ENCODE peak calls at places on chromosomes 16 and 17, in six cellular contexts. One of them, this sample, is unnamed.

GRCh38 chr17:43018008-43018853 is 4.0 kb downstream of the VAT1 start:
- DNase-seq in stimulated activated CD8-positive, alpha-beta memory T cell treated with anti-CD3 and anti-CD28 coated beads, Interleukin-7, amount 100 ng/mL, for 24 hours: no peak
- DNase-seq in HAP-1: peak
- DNase-seq in non-pigmented ciliary epithelial cell: no peak
- DNase-seq in GM12892: no peak
- DNase-seq in left ventricle myocardium superior: no peak
- DNase-seq in this sample: no peak

GRCh38 chr16:68426355-68426652 is 22.0 kb downstream of the SMPD3 start:
- DNase-seq in HAP-1: no peak
- DNase-seq in GM12892: no peak
- DNase-seq in non-pigmented ciliary epithelial cell: no peak
- DNase-seq in left ventricle myocardium superior: no peak
- DNase-seq in stimulated activated CD8-positive, alpha-beta memory T cell treated with anti-CD3 and anti-CD28 coated beads, Interleukin-7, amount 100 ng/mL, for 24 hours: no peak
- DNase-seq in this sample: no peak

GRCh38 chr16:19130852-19131808 is 17.4 kb downstream of the ITPRIPL2 start:
- DNase-seq in stimulated activated CD8-positive, alpha-beta memory T cell treated with anti-CD3 and anti-CD28 coated beads, Interleukin-7, amount 100 ng/mL, for 24 hours: no peak
- DNase-seq in left ventricle myocardium superior: peak
- DNase-seq in non-pigmented ciliary epithelial cell: no peak
- DNase-seq in HAP-1: no peak
- DNase-seq in GM12892: no peak
- DNase-seq in this sample: no peak

GRCh38 chr17:67982034-67982640 is 14.1 kb downstream of the C17orf58 start:
- DNase-seq in stimulated activated CD8-positive, alpha-beta memory T cell treated with anti-CD3 and anti-CD28 coated beads, Interleukin-7, amount 100 ng/mL, for 24 hours: no peak
- DNase-seq in HAP-1: no peak
- DNase-seq in GM12892: no peak
- DNase-seq in non-pigmented ciliary epithelial cell: no peak
- DNase-seq in left ventricle myocardium superior: no peak
- DNase-seq in this sample: no peak

GRCh38 chr17:72984145-72984924 is 108.2 kb downstream of the SLC39A11 start:
- DNase-seq in GM12892: no peak
- DNase-seq in left ventricle myocardium superior: no peak
- DNase-seq in non-pigmented ciliary epithelial cell: peak
- DNase-seq in stimulated activated CD8-positive, alpha-beta memory T cell treated with anti-CD3 and anti-CD28 coated beads, Interleukin-7, amount 100 ng/mL, for 24 hours: no peak
- DNase-seq in HAP-1: no peak
- DNase-seq in this sample: no peak

GRCh38 chr17:42141382-42141781 is 13.4 kb downstream of the RAB5C start:
- DNase-seq in stimulated activated CD8-positive, alpha-beta memory T cell treated with anti-CD3 and anti-CD28 coated beads, Interleukin-7, amount 100 ng/mL, for 24 hours: no peak
- DNase-seq in non-pigmented ciliary epithelial cell: no peak
- DNase-seq in left ventricle myocardium superior: no peak
- DNase-seq in GM12892: no peak
- DNase-seq in HAP-1: no peak
- DNase-seq in this sample: no peak

GRCh38 chr16:2194852-2195315 is 1.5 kb downstream of the CASKIN1 start:
- DNase-seq in HAP-1: peak
- DNase-seq in non-pigmented ciliary epithelial cell: no peak
- DNase-seq in left ventricle myocardium superior: no peak
- DNase-seq in stimulated activated CD8-positive, alpha-beta memory T cell treated with anti-CD3 and anti-CD28 coated beads, Interleukin-7, amount 100 ng/mL, for 24 hours: no peak
- DNase-seq in GM12892: peak
- DNase-seq in this sample: peak

GRCh38 chr17:78973196-78973595 is 6.5 kb downstream of the LGALS3BP start:
- DNase-seq in left ventricle myocardium superior: peak
- DNase-seq in GM12892: no peak
- DNase-seq in stimulated activated CD8-positive, alpha-beta memory T cell treated with anti-CD3 and anti-CD28 coated beads, Interleukin-7, amount 100 ng/mL, for 24 hours: no peak
- DNase-seq in HAP-1: peak
- DNase-seq in non-pigmented ciliary epithelial cell: no peak
- DNase-seq in this sample: no peak

GRCh38 chr17:15361151-15361550 is 19.8 kb upstream of the TEKT3 start:
- DNase-seq in stimulated activated CD8-positive, alpha-beta memory T cell treated with anti-CD3 and anti-CD28 coated beads, Interleukin-7, amount 100 ng/mL, for 24 hours: no peak
- DNase-seq in non-pigmented ciliary epithelial cell: no peak
- DNase-seq in GM12892: no peak
- DNase-seq in left ventricle myocardium superior: no peak
- DNase-seq in HAP-1: no peak
- DNase-seq in this sample: no peak

GRCh38 chr17:6554871-6555330 is 1.5 kb downstream of the PITPNM3 start:
- DNase-seq in left ventricle myocardium superior: no peak
- DNase-seq in GM12892: no peak
- DNase-seq in HAP-1: no peak
- DNase-seq in non-pigmented ciliary epithelial cell: no peak
- DNase-seq in stimulated activated CD8-positive, alpha-beta memory T cell treated with anti-CD3 and anti-CD28 coated beads, Interleukin-7, amount 100 ng/mL, for 24 hours: no peak
- DNase-seq in this sample: no peak

GRCh38 chr17:5888811-5889210 is 181.4 kb upstream of the WSCD1 start:
- DNase-seq in left ventricle myocardium superior: no peak
- DNase-seq in non-pigmented ciliary epithelial cell: peak
- DNase-seq in GM12892: no peak
- DNase-seq in HAP-1: no peak
- DNase-seq in stimulated activated CD8-positive, alpha-beta memory T cell treated with anti-CD3 and anti-CD28 coated beads, Interleukin-7, amount 100 ng/mL, for 24 hours: no peak
- DNase-seq in this sample: no peak

GRCh38 chr16:15790458-15790857 is 66.4 kb downstream of the MYH11 start:
- DNase-seq in non-pigmented ciliary epithelial cell: no peak
- DNase-seq in HAP-1: no peak
- DNase-seq in left ventricle myocardium superior: no peak
- DNase-seq in stimulated activated CD8-positive, alpha-beta memory T cell treated with anti-CD3 and anti-CD28 coated beads, Interleukin-7, amount 100 ng/mL, for 24 hours: no peak
- DNase-seq in GM12892: no peak
- DNase-seq in this sample: no peak

GRCh38 chr16:56938664-56939513 is 6.9 kb downstream of the HERPUD1 start:
- DNase-seq in non-pigmented ciliary epithelial cell: no peak
- DNase-seq in GM12892: no peak
- DNase-seq in HAP-1: no peak
- DNase-seq in stimulated activated CD8-positive, alpha-beta memory T cell treated with anti-CD3 and anti-CD28 coated beads, Interleukin-7, amount 100 ng/mL, for 24 hours: no peak
- DNase-seq in left ventricle myocardium superior: no peak
- DNase-seq in this sample: no peak

GRCh38 chr17:12089809-12090384 is 69.2 kb downstream of the MAP2K4 start:
- DNase-seq in HAP-1: no peak
- DNase-seq in left ventricle myocardium superior: no peak
- DNase-seq in non-pigmented ciliary epithelial cell: peak
- DNase-seq in stimulated activated CD8-positive, alpha-beta memory T cell treated with anti-CD3 and anti-CD28 coated beads, Interleukin-7, amount 100 ng/mL, for 24 hours: no peak
- DNase-seq in GM12892: no peak
- DNase-seq in this sample: no peak

GRCh38 chr16:89050119-89050867 is 43.4 kb upstream of the ACSF3 start:
- DNase-seq in stimulated activated CD8-positive, alpha-beta memory T cell treated with anti-CD3 and anti-CD28 coated beads, Interleukin-7, amount 100 ng/mL, for 24 hours: no peak
- DNase-seq in left ventricle myocardium superior: peak
- DNase-seq in non-pigmented ciliary epithelial cell: no peak
- DNase-seq in HAP-1: no peak
- DNase-seq in GM12892: no peak
- DNase-seq in this sample: no peak

GRCh38 chr17:3911271-3912053 is 4.8 kb downstream of the P2RX1 start:
- DNase-seq in left ventricle myocardium superior: peak
- DNase-seq in non-pigmented ciliary epithelial cell: no peak
- DNase-seq in GM12892: peak
- DNase-seq in stimulated activated CD8-positive, alpha-beta memory T cell treated with anti-CD3 and anti-CD28 coated beads, Interleukin-7, amount 100 ng/mL, for 24 hours: peak
- DNase-seq in HAP-1: no peak
- DNase-seq in this sample: no peak

GRCh38 chr16:85382717-85383118 is 230.4 kb upstream of the GSE1 start:
- DNase-seq in HAP-1: no peak
- DNase-seq in GM12892: no peak
- DNase-seq in stimulated activated CD8-positive, alpha-beta memory T cell treated with anti-CD3 and anti-CD28 coated beads, Interleukin-7, amount 100 ng/mL, for 24 hours: no peak
- DNase-seq in left ventricle myocardium superior: peak
- DNase-seq in non-pigmented ciliary epithelial cell: no peak
- DNase-seq in this sample: no peak

GRCh38 chr17:28407130-28407973 is 1.3 kb upstream of the SLC46A1 start:
- DNase-seq in HAP-1: peak
- DNase-seq in GM12892: no peak
- DNase-seq in non-pigmented ciliary epithelial cell: no peak
- DNase-seq in stimulated activated CD8-positive, alpha-beta memory T cell treated with anti-CD3 and anti-CD28 coated beads, Interleukin-7, amount 100 ng/mL, for 24 hours: no peak
- DNase-seq in left ventricle myocardium superior: no peak
- DNase-seq in this sample: no peak

GRCh38 chr16:56295739-56296527 is 104.6 kb downstream of the GNAO1 start:
- DNase-seq in HAP-1: peak
- DNase-seq in stimulated activated CD8-positive, alpha-beta memory T cell treated with anti-CD3 and anti-CD28 coated beads, Interleukin-7, amount 100 ng/mL, for 24 hours: no peak
- DNase-seq in non-pigmented ciliary epithelial cell: no peak
- DNase-seq in left ventricle myocardium superior: no peak
- DNase-seq in GM12892: no peak
- DNase-seq in this sample: no peak

GRCh38 chr17:76677406-76677805 is 33.4 kb downstream of the MXRA7 start:
- DNase-seq in stimulated activated CD8-positive, alpha-beta memory T cell treated with anti-CD3 and anti-CD28 coated beads, Interleukin-7, amount 100 ng/mL, for 24 hours: no peak
- DNase-seq in left ventricle myocardium superior: no peak
- DNase-seq in non-pigmented ciliary epithelial cell: no peak
- DNase-seq in GM12892: no peak
- DNase-seq in HAP-1: no peak
- DNase-seq in this sample: no peak

GRCh38 chr17:36611345-36612072 is 10.1 kb downstream of the MRM1 start:
- DNase-seq in non-pigmented ciliary epithelial cell: peak
- DNase-seq in GM12892: no peak
- DNase-seq in left ventricle myocardium superior: no peak
- DNase-seq in stimulated activated CD8-positive, alpha-beta memory T cell treated with anti-CD3 and anti-CD28 coated beads, Interleukin-7, amount 100 ng/mL, for 24 hours: no peak
- DNase-seq in HAP-1: no peak
- DNase-seq in this sample: no peak

GRCh38 chr16:84065536-84066132 is 23.0 kb upstream of the SLC38A8 start:
- DNase-seq in left ventricle myocardium superior: peak
- DNase-seq in GM12892: no peak
- DNase-seq in stimulated activated CD8-positive, alpha-beta memory T cell treated with anti-CD3 and anti-CD28 coated beads, Interleukin-7, amount 100 ng/mL, for 24 hours: peak
- DNase-seq in HAP-1: peak
- DNase-seq in non-pigmented ciliary epithelial cell: peak
- DNase-seq in this sample: peak

GRCh38 chr16:29700253-29700987 is 21.4 kb downstream of the QPRT start:
- DNase-seq in HAP-1: peak
- DNase-seq in stimulated activated CD8-positive, alpha-beta memory T cell treated with anti-CD3 and anti-CD28 coated beads, Interleukin-7, amount 100 ng/mL, for 24 hours: peak
- DNase-seq in GM12892: peak
- DNase-seq in left ventricle myocardium superior: peak
- DNase-seq in non-pigmented ciliary epithelial cell: peak
- DNase-seq in this sample: peak

GRCh38 chr16:17147942-17148341 is 322.8 kb downstream of the XYLT1 start:
- DNase-seq in HAP-1: no peak
- DNase-seq in left ventricle myocardium superior: no peak
- DNase-seq in stimulated activated CD8-positive, alpha-beta memory T cell treated with anti-CD3 and anti-CD28 coated beads, Interleukin-7, amount 100 ng/mL, for 24 hours: no peak
- DNase-seq in GM12892: no peak
- DNase-seq in non-pigmented ciliary epithelial cell: no peak
- DNase-seq in this sample: no peak

GRCh38 chr17:6494239-6494941 is 50.1 kb downstream of the PIMREG start:
- DNase-seq in non-pigmented ciliary epithelial cell: no peak
- DNase-seq in stimulated activated CD8-positive, alpha-beta memory T cell treated with anti-CD3 and anti-CD28 coated beads, Interleukin-7, amount 100 ng/mL, for 24 hours: no peak
- DNase-seq in left ventricle myocardium superior: no peak
- DNase-seq in GM12892: no peak
- DNase-seq in HAP-1: no peak
- DNase-seq in this sample: no peak

GRCh38 chr16:75027520-75028300 is 28.9 kb downstream of the ZNRF1 start:
- DNase-seq in non-pigmented ciliary epithelial cell: no peak
- DNase-seq in stimulated activated CD8-positive, alpha-beta memory T cell treated with anti-CD3 and anti-CD28 coated beads, Interleukin-7, amount 100 ng/mL, for 24 hours: no peak
- DNase-seq in GM12892: no peak
- DNase-seq in left ventricle myocardium superior: no peak
- DNase-seq in HAP-1: no peak
- DNase-seq in this sample: no peak

GRCh38 chr17:59839646-59840328 is 53.0 kb downstream of the TUBD1 start:
- DNase-seq in HAP-1: no peak
- DNase-seq in GM12892: no peak
- DNase-seq in non-pigmented ciliary epithelial cell: no peak
- DNase-seq in stimulated activated CD8-positive, alpha-beta memory T cell treated with anti-CD3 and anti-CD28 coated beads, Interleukin-7, amount 100 ng/mL, for 24 hours: no peak
- DNase-seq in left ventricle myocardium superior: no peak
- DNase-seq in this sample: no peak

GRCh38 chr17:33112763-33113162 is 121.1 kb downstream of the SPACA3 start:
- DNase-seq in HAP-1: no peak
- DNase-seq in left ventricle myocardium superior: no peak
- DNase-seq in non-pigmented ciliary epithelial cell: no peak
- DNase-seq in GM12892: no peak
- DNase-seq in stimulated activated CD8-positive, alpha-beta memory T cell treated with anti-CD3 and anti-CD28 coated beads, Interleukin-7, amount 100 ng/mL, for 24 hours: no peak
- DNase-seq in this sample: no peak

GRCh38 chr16:25874196-25874595 is 182.4 kb downstream of the HS3ST4 start:
- DNase-seq in non-pigmented ciliary epithelial cell: no peak
- DNase-seq in HAP-1: no peak
- DNase-seq in left ventricle myocardium superior: no peak
- DNase-seq in GM12892: no peak
- DNase-seq in stimulated activated CD8-positive, alpha-beta memory T cell treated with anti-CD3 and anti-CD28 coated beads, Interleukin-7, amount 100 ng/mL, for 24 hours: no peak
- DNase-seq in this sample: no peak